ENCODE peak calls at places on chromosomes 6 and 20, in four cellular contexts. C is activated B cell treated with CpG ODN at 0.5 μM for 24 hours, D is dorsolateral prefrontal cortex, F is cardiac fibroblast. I is an unnamed sample.

GRCh38 chr6:147304016-147304415 is 99.8 kb downstream of the STXBP5 start:
- DNase-seq in C (no peak), D (no peak), F (no peak), I (no peak)

GRCh38 chr6:145814035-145814500 is 527 bp downstream of the FBXO30 start:
- DNase-seq in C (no peak), D (no peak), F (peak), I (peak)

GRCh38 chr6:26105109-26105730 is 18.0 kb downstream of the HFE start:
- DNase-seq in C (no peak), D (no peak), F (no peak), I (no peak)

GRCh38 chr6:139588076-139588639 is 213.7 kb upstream of the CITED2 start:
- DNase-seq in C (no peak), D (no peak), F (no peak), I (no peak)

GRCh38 chr6:56096454-56096853 is 150.9 kb downstream of the COL21A1 start:
- DNase-seq in C (no peak), D (no peak), F (no peak), I (no peak)

GRCh38 chr20:38256021-38256420 is 4.5 kb downstream of the KIAA1755 start:
- DNase-seq in C (no peak), D (no peak), F (no peak), I (no peak)

GRCh38 chr6:56954389-56955170 is at the start of gene BEND6:
- DNase-seq in C (peak), D (peak), F (peak), I (peak)

GRCh38 chr20:478010-478948 is 15.9 kb upstream of the TBC1D20 start:
- DNase-seq in C (no peak), D (no peak), F (peak), I (peak)

GRCh38 chr6:147867827-147868226 is 359.3 kb downstream of the SAMD5 start:
- DNase-seq in C (no peak), D (no peak), F (no peak), I (no peak)

DNA sequence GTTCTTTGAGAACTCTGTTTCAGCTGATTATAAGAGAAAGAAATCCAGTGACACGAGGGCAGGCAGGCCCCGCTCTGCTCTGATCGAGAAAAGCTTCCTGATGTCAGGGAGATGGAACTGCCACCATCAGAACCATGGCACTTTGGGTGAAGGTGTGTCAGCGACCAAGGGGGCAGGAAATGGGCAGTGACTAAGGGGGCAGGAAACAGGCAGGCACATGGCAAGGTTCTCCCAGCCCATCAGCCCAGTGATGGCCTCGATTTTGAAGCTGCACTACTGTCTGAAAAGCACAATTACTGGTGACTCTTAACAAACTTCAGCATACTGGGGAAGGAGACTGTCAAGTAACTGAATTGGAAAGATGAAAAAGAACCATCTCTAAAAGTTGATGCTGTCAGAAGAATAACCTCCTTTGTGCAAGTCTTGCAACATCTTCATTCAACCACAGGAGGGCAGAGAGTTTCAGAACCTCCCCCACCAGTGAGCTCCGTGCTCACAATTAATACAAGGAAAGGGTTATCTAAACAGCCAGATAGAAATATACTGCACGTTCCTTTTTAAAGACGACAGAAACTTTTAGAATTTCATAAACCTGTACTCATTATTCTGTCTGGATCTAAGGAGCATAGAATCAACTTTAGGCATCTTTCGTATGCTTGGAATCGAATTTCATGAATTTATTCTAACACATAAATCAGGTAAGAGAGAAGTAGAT is 39.1 kb downstream of the TMX4 start:
- DNase-seq in C (no peak), D (no peak), F (peak), I (peak)
- TF ChIP-seq CTCF in C (no peak), D (peak), F (peak), I (peak)

GRCh38 chr6:17043148-17043522 is 58.7 kb upstream of the STMND1 start:
- DNase-seq in C (no peak), D (no peak), F (no peak), I (no peak)

GRCh38 chr6:17039266-17039665 is 62.6 kb upstream of the STMND1 start:
- DNase-seq in C (no peak), D (no peak), F (no peak), I (no peak)

GRCh38 chr6:17045581-17046322 is 56.1 kb upstream of the STMND1 start:
- DNase-seq in C (no peak), D (no peak), F (peak), I (no peak)

GRCh38 chr6:17038316-17038715 is 63.5 kb upstream of the STMND1 start:
- DNase-seq in C (no peak), D (no peak), F (peak), I (no peak)

DNA sequence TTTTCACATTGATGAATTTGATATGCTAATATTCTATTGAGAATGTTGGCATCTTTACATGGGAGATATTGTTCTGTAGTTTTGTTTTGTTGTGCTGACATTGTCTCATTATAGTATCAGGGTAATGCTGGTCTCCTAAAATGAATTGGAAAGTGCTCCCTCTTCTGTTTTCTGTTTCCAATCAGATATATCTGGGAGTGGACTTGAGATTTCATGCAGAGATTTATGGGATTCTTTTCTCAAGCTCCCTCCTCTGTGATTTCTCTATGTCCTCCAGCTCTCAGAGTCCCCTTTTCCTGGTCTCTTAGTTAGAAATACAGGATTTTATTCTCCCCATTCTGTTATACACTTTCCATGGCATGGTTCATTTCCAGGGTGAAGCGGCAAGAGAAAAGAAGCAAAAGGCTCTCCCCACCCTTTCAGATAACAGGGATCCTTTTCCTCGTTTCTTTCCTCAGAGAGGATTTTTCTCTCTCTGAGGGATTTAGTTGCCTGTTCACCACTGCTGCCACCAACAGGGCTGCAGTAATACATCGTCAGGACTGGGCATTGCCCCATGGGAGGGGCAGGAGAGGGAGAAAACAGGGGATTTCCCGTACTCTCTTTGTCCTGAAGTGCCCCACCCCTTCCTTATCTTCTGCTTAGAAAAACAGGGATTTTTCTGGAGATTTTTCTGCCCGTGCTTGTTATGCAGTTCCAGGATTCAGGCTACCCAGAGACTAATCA is 59.3 kb upstream of the STMND1 start:
- DNase-seq in C (no peak), D (peak), F (peak), I (peak)
- TF ChIP-seq CTCF in C (no peak), D (peak), F (peak), I (peak)

GRCh38 chr20:22106308-22106938 is 401.0 kb downstream of the PAX1 start:
- DNase-seq in C (no peak), D (no peak), F (peak), I (peak)
- TF ChIP-seq CTCF in C (no peak), D (peak), F (peak), I (peak)

GRCh38 chr6:33956206-33956605 is 152.4 kb upstream of the MLN start:
- DNase-seq in C (no peak), D (no peak), F (no peak), I (no peak)

GRCh38 chr6:33958863-33959651 is 155.3 kb upstream of the MLN start:
- DNase-seq in C (no peak), D (no peak), F (no peak), I (no peak)

GRCh38 chr6:33957391-33958207 is 153.8 kb upstream of the MLN start:
- DNase-seq in C (no peak), D (no peak), F (no peak), I (no peak)

GRCh38 chr6:33959661-33960344 is 156.0 kb upstream of the MLN start:
- DNase-seq in C (no peak), D (no peak), F (no peak), I (no peak)

GRCh38 chr6:33958208-33958862 is 154.5 kb upstream of the MLN start:
- DNase-seq in C (no peak), D (no peak), F (peak), I (peak)
- TF ChIP-seq CTCF in C (no peak), D (no peak), F (no peak), I (peak)

DNA sequence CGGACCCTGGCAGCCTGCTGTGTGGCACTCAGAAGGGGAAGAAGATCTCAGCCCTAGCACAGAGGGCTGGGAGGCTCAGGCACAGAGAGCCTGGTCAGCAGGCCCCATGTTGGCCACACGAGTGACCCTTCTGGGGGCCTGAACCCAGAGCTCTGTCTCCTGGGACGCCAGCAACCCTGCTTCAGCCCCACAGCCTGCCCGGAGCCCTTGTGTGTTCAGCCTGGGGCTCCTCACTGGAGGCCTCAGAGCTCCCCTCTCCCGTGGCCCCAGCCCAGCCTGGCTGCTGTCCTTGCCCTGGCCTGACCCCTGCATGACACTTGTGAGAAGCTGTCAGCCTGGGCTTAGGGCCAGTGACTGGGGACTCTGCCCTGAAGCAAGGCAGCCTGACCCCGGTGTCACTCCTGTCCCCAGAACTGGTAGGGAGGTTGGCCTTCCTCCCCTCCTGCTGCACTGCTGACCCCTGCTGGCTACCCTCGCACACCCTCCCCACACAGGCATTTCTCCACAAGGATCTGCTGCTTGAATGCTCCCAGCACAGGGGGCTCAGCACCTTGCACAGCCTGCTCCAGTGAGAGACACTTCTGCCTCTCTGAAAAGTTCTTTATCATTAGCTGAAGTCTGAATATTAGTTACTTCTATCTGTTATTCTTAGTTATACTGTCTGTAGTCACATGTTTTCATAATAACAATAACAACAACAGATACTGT is 15.4 kb upstream of the IP6K3 start:
- DNase-seq in C (no peak), D (peak), F (peak), I (peak)
- TF ChIP-seq CTCF in C (no peak), D (peak), F (peak), I (peak)

DNA sequence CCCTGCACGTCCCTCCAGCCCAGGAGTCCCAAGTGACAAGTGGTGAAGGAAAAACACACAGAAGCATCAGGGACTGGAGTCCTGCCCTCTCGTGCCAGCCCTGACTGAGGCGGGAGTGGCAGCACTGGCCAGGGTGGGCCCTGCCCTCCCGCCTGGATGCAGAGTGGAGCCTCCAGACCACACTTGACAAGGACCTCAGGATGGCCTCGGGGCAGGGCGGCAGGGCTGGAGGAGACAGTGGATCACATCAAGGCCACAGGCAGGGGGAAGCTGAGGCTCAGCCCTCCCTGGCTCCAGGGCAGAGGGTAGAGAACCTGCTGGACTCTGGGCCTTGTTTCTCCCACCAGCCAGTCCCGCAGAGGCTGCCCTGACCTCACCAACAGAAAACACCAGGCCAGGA is 128.8 kb upstream of the CDH4 start:
- DNase-seq in C (no peak), D (no peak), F (no peak), I (no peak)
- TF ChIP-seq CTCF in C (no peak), D (no peak), F (no peak), I (no peak)

GRCh38 chr20:16405254-16405653 is 168.0 kb downstream of the KIF16B start:
- DNase-seq in C (no peak), D (no peak), F (no peak), I (no peak)
- TF ChIP-seq CTCF in C (no peak), D (no peak), F (no peak), I (no peak)

GRCh38 chr20:50305636-50306477 is 115.2 kb downstream of the CEBPB start:
- DNase-seq in C (no peak), D (peak), F (peak), I (peak)
- TF ChIP-seq CTCF in C (no peak), D (no peak), F (no peak), I (no peak)

GRCh38 chr6:46129634-46130505 is at the start of gene ENPP4:
- DNase-seq in C (peak), D (peak), F (peak), I (no peak)
- TF ChIP-seq CTCF in C (no peak), D (peak), F (no peak), I (no peak)